ENCODE peak calls at places on chromosome 7, in nine cellular contexts. One of them, this sample, is unnamed.
A peak's percentile ranks its signal among the peaks of the same experiment; 100 is the strongest.

GRCh38 chr7:104971290-104972071 is 42.5 kb upstream of the KMT2E start:
- DNase-seq in GM03348: peak; percentile 46
- DNase-seq in Karpas-422: no peak
- DNase-seq in Panc1: no peak
- DNase-seq in transverse colon: peak; percentile 66
- DNase-seq in NCI-H2227 treated with DMSO at 0.1 percent for 48 hours: peak; percentile 91
- DNase-seq in OCI-M1: no peak
- DNase-seq in mammary epithelial cell: peak; percentile 72
- DNase-seq in A549: peak; percentile 35
- DNase-seq in this sample: no peak

GRCh38 chr7:52959878-52960660 is 75.4 kb upstream of the POM121L12 start:
- DNase-seq in GM03348: no peak
- DNase-seq in Karpas-422: no peak
- DNase-seq in Panc1: no peak
- DNase-seq in transverse colon: no peak
- DNase-seq in NCI-H2227 treated with DMSO at 0.1 percent for 48 hours: no peak
- DNase-seq in OCI-M1: no peak
- DNase-seq in mammary epithelial cell: no peak
- DNase-seq in A549: no peak
- DNase-seq in this sample: no peak

GRCh38 chr7:99447943-99448342 is 9.2 kb downstream of the CPSF4 start:
- DNase-seq in GM03348: no peak
- DNase-seq in Karpas-422: peak; percentile 70
- DNase-seq in Panc1: no peak
- DNase-seq in transverse colon: no peak
- DNase-seq in NCI-H2227 treated with DMSO at 0.1 percent for 48 hours: no peak
- DNase-seq in OCI-M1: peak; percentile 37
- DNase-seq in mammary epithelial cell: no peak
- DNase-seq in A549: peak; percentile 59
- DNase-seq in this sample: no peak

GRCh38 chr7:2018786-2019692 is 213.7 kb downstream of the MAD1L1 start:
- DNase-seq in GM03348: peak; percentile 93
- DNase-seq in Karpas-422: peak; percentile 49
- DNase-seq in Panc1: no peak
- DNase-seq in transverse colon: peak; percentile 20
- DNase-seq in NCI-H2227 treated with DMSO at 0.1 percent for 48 hours: no peak
- DNase-seq in OCI-M1: peak; percentile 89
- DNase-seq in mammary epithelial cell: no peak
- DNase-seq in A549: no peak
- DNase-seq in this sample: no peak

GRCh38 chr7:17144313-17144712 is 154.1 kb upstream of the AHR start:
- DNase-seq in GM03348: peak; percentile 66
- DNase-seq in Karpas-422: no peak
- DNase-seq in Panc1: no peak
- DNase-seq in transverse colon: no peak
- DNase-seq in NCI-H2227 treated with DMSO at 0.1 percent for 48 hours: no peak
- DNase-seq in OCI-M1: peak; percentile 57
- DNase-seq in mammary epithelial cell: peak; percentile 78
- DNase-seq in A549: peak; percentile 24
- DNase-seq in this sample: no peak

GRCh38 chr7:140645166-140645565 is 4.6 kb upstream of the DENND2A start:
- DNase-seq in GM03348: no peak
- DNase-seq in Karpas-422: peak; percentile 54
- DNase-seq in Panc1: no peak
- DNase-seq in transverse colon: no peak
- DNase-seq in NCI-H2227 treated with DMSO at 0.1 percent for 48 hours: no peak
- DNase-seq in OCI-M1: peak; percentile 13
- DNase-seq in mammary epithelial cell: no peak
- DNase-seq in A549: peak; percentile 31
- DNase-seq in this sample: no peak

GRCh38 chr7:21753071-21753470 is 192.6 kb downstream of the CDCA7L start:
- DNase-seq in GM03348: no peak
- DNase-seq in Karpas-422: no peak
- DNase-seq in Panc1: no peak
- DNase-seq in transverse colon: no peak
- DNase-seq in NCI-H2227 treated with DMSO at 0.1 percent for 48 hours: no peak
- DNase-seq in OCI-M1: no peak
- DNase-seq in mammary epithelial cell: no peak
- DNase-seq in A549: no peak
- DNase-seq in this sample: no peak

GRCh38 chr7:31076051-31076450 is 23.9 kb downstream of the ADCYAP1R1 start:
- DNase-seq in GM03348: no peak
- DNase-seq in Karpas-422: no peak
- DNase-seq in Panc1: no peak
- DNase-seq in transverse colon: no peak
- DNase-seq in NCI-H2227 treated with DMSO at 0.1 percent for 48 hours: no peak
- DNase-seq in OCI-M1: no peak
- DNase-seq in mammary epithelial cell: no peak
- DNase-seq in A549: no peak
- DNase-seq in this sample: no peak

GRCh38 chr7:76216683-76217082 is 15.0 kb downstream of the SRRM3 start:
- DNase-seq in GM03348: no peak
- DNase-seq in Karpas-422: no peak
- DNase-seq in Panc1: no peak
- DNase-seq in transverse colon: no peak
- DNase-seq in NCI-H2227 treated with DMSO at 0.1 percent for 48 hours: peak; percentile 59
- DNase-seq in OCI-M1: no peak
- DNase-seq in mammary epithelial cell: no peak
- DNase-seq in A549: no peak
- DNase-seq in this sample: no peak

GRCh38 chr7:139726485-139726869 is 51.3 kb downstream of the HIPK2 start:
- DNase-seq in GM03348: no peak
- DNase-seq in Karpas-422: no peak
- DNase-seq in Panc1: no peak
- DNase-seq in transverse colon: peak; percentile 6
- DNase-seq in NCI-H2227 treated with DMSO at 0.1 percent for 48 hours: no peak
- DNase-seq in OCI-M1: no peak
- DNase-seq in mammary epithelial cell: no peak
- DNase-seq in A549: no peak
- DNase-seq in this sample: no peak

GRCh38 chr7:32694182-32694581 is 197.4 kb downstream of the KBTBD2 start:
- DNase-seq in GM03348: no peak
- DNase-seq in Karpas-422: no peak
- DNase-seq in Panc1: no peak
- DNase-seq in transverse colon: no peak
- DNase-seq in NCI-H2227 treated with DMSO at 0.1 percent for 48 hours: no peak
- DNase-seq in OCI-M1: no peak
- DNase-seq in mammary epithelial cell: no peak
- DNase-seq in A549: no peak
- DNase-seq in this sample: no peak

GRCh38 chr7:88344956-88345832 is 38.5 kb upstream of the STEAP4 start:
- DNase-seq in GM03348: peak; percentile 42
- DNase-seq in Karpas-422: no peak
- DNase-seq in Panc1: no peak
- DNase-seq in transverse colon: peak; percentile 25
- DNase-seq in NCI-H2227 treated with DMSO at 0.1 percent for 48 hours: peak; percentile 3
- DNase-seq in OCI-M1: peak; percentile 69
- DNase-seq in mammary epithelial cell: no peak
- DNase-seq in A549: peak; percentile 43
- DNase-seq in this sample: peak; percentile 13

GRCh38 chr7:128030999-128031681 is at the start of gene LRRC4:
- DNase-seq in GM03348: peak; percentile 79
- DNase-seq in Karpas-422: peak; percentile 84
- DNase-seq in Panc1: no peak
- DNase-seq in transverse colon: peak; percentile 36
- DNase-seq in NCI-H2227 treated with DMSO at 0.1 percent for 48 hours: no peak
- DNase-seq in OCI-M1: no peak
- DNase-seq in mammary epithelial cell: peak; percentile 36
- DNase-seq in A549: no peak
- DNase-seq in this sample: no peak

GRCh38 chr7:93407239-93407638 is 167.3 kb downstream of the CALCR start:
- DNase-seq in GM03348: no peak
- DNase-seq in Karpas-422: no peak
- DNase-seq in Panc1: no peak
- DNase-seq in transverse colon: no peak
- DNase-seq in NCI-H2227 treated with DMSO at 0.1 percent for 48 hours: no peak
- DNase-seq in OCI-M1: no peak
- DNase-seq in mammary epithelial cell: no peak
- DNase-seq in A549: no peak
- DNase-seq in this sample: no peak

GRCh38 chr7:137080516-137081203 is 212.2 kb downstream of the CHRM2 start:
- DNase-seq in GM03348: no peak
- DNase-seq in Karpas-422: no peak
- DNase-seq in Panc1: no peak
- DNase-seq in transverse colon: no peak
- DNase-seq in NCI-H2227 treated with DMSO at 0.1 percent for 48 hours: no peak
- DNase-seq in OCI-M1: no peak
- DNase-seq in mammary epithelial cell: no peak
- DNase-seq in A549: no peak
- DNase-seq in this sample: no peak

GRCh38 chr7:87933605-87933952 is 472 bp upstream of the ADAM22 start:
- DNase-seq in GM03348: no peak
- DNase-seq in Karpas-422: no peak
- DNase-seq in Panc1: no peak
- DNase-seq in transverse colon: no peak
- DNase-seq in NCI-H2227 treated with DMSO at 0.1 percent for 48 hours: no peak
- DNase-seq in OCI-M1: no peak
- DNase-seq in mammary epithelial cell: no peak
- DNase-seq in A549: no peak
- DNase-seq in this sample: no peak

GRCh38 chr7:101650579-101651081 is 21.5 kb upstream of the MYL10 start:
- DNase-seq in GM03348: no peak
- DNase-seq in Karpas-422: peak; percentile 86
- DNase-seq in Panc1: no peak
- DNase-seq in transverse colon: no peak
- DNase-seq in NCI-H2227 treated with DMSO at 0.1 percent for 48 hours: no peak
- DNase-seq in OCI-M1: peak; percentile 7
- DNase-seq in mammary epithelial cell: no peak
- DNase-seq in A549: no peak
- DNase-seq in this sample: no peak